ENCODE peak calls at places on chromosomes 12 and 14, in seven cellular contexts. F is mucosa of descending colon; I is OCI-LY7; N is lung; T is CD8-positive, alpha-beta T cell; U is adrenal gland; V is naive thymus-derived CD4-positive, alpha-beta T cell. B is an unnamed sample. For H3K36me3, the result is how much of the 10 kb centered on the place peaks cover.

GRCh38 chr14:103659631-103660030 is 30.6 kb downstream of the KLC1 start:
- DNase-seq in U (no peak), V (no peak), F (no peak), T (no peak), I (no peak), N (no peak), B (no peak)

GRCh38 chr12:71686658-71687025 is 760 bp downstream of the TMEM19 start:
- DNase-seq in I (peak), T (no peak), N (no peak), U (no peak), V (no peak), F (no peak), B (peak)

GRCh38 chr12:110088936-110089335 is 35.2 kb upstream of the IFT81 start:
- DNase-seq in T (no peak), F (no peak), V (no peak), N (no peak), I (no peak), U (no peak), B (no peak)

GRCh38 chr12:116609715-116610114 is 50.5 kb downstream of the MAP1LC3B2 start:
- DNase-seq in F (peak), I (peak), U (no peak), N (no peak), V (peak), T (no peak), B (no peak)

GRCh38 chr12:18345021-18345735 is 83.9 kb downstream of the PIK3C2G start:
- DNase-seq in U (peak), T (no peak), V (no peak), N (no peak), I (no peak), F (no peak), B (no peak)

GRCh38 chr12:128643106-128643651 is 180.6 kb downstream of the SLC15A4 start:
- DNase-seq in U (no peak), V (no peak), F (no peak), I (no peak), N (no peak), T (no peak), B (no peak)

GRCh38 chr12:67795235-67795634 is 146.7 kb downstream of the DYRK2 start:
- DNase-seq in I (no peak), T (no peak), V (no peak), N (no peak), U (no peak), F (peak), B (peak)

GRCh38 chr12:45623221-45623620 is 106.3 kb upstream of the ARID2 start:
- DNase-seq in F (no peak), I (no peak), U (no peak), N (no peak), V (no peak), T (no peak), B (no peak)

GRCh38 chr14:71006200-71006563 is 98.9 kb downstream of the PCNX1 start:
- DNase-seq in V (no peak), I (no peak), T (no peak), F (no peak), N (no peak), U (no peak), B (no peak)

GRCh38 chr12:40874868-40875267 is 182.6 kb downstream of the CNTN1 start:
- DNase-seq in V (no peak), U (no peak), N (no peak), I (no peak), T (no peak), F (no peak), B (no peak)

GRCh38 chr12:1205512-1206060 is 214.6 kb downstream of the ERC1 start:
- DNase-seq in U (no peak), I (peak), F (no peak), T (no peak), N (no peak), V (no peak), B (no peak)

GRCh38 chr12:32666510-32666909 is 12.6 kb upstream of the DNM1L start:
- DNase-seq in I (no peak), V (no peak), U (no peak), N (no peak), F (no peak), T (no peak), B (no peak)

GRCh38 chr14:65462411-65462810 is 49.9 kb downstream of the FUT8 start:
- DNase-seq in I (no peak), N (no peak), U (no peak), V (no peak), F (no peak), T (no peak), B (no peak)

GRCh38 chr12:96313606-96314005 is 86.6 kb downstream of the CDK17 start:
- DNase-seq in T (no peak), V (no peak), N (no peak), U (no peak), F (no peak), I (no peak), B (no peak)

GRCh38 chr14:87547536-87547935 is 445.4 kb downstream of the GALC start:
- DNase-seq in I (no peak), N (no peak), V (no peak), T (no peak), U (no peak), F (no peak), B (no peak)

GRCh38 chr14:99574099-99574880 is 29.7 kb downstream of the CCDC85C start:
- DNase-seq in T (no peak), I (no peak), N (peak), V (no peak), F (peak), U (peak), B (peak)

GRCh38 chr14:36647827-36648753 is 13.6 kb upstream of the PAX9 start:
- DNase-seq in U (no peak), N (no peak), T (no peak), F (peak), I (no peak), V (no peak), B (peak)

GRCh38 chr12:52010692-52011601 is 4.2 kb downstream of the TAMALIN start:
- DNase-seq in I (no peak), U (no peak), T (no peak), V (no peak), F (no peak), N (no peak), B (no peak)

GRCh38 chr14:104343294-104343625 is 204.9 kb downstream of the KIF26A start:
- DNase-seq in T (no peak), F (no peak), N (no peak), U (no peak), I (no peak), V (no peak), B (no peak)

GRCh38 chr12:111582133-111582747 is 16.9 kb downstream of the ATXN2 start:
- DNase-seq in V (no peak), F (no peak), N (no peak), T (peak), I (no peak), U (no peak), B (no peak)
- H3K36me3 ChIP-seq in V (under half), F (under half), N (under half), T (under half), I (under half), U (under half), B (under half)

GRCh38 chr12:122495258-122495657 is 5.5 kb downstream of the ZCCHC8 start:
- DNase-seq in F (no peak), U (no peak), T (no peak), I (no peak), N (no peak), V (no peak), B (no peak)
- H3K36me3 ChIP-seq in F (under half), U (under half), T (under half), I (half or more), N (under half), V (under half), B (under half)

DNA sequence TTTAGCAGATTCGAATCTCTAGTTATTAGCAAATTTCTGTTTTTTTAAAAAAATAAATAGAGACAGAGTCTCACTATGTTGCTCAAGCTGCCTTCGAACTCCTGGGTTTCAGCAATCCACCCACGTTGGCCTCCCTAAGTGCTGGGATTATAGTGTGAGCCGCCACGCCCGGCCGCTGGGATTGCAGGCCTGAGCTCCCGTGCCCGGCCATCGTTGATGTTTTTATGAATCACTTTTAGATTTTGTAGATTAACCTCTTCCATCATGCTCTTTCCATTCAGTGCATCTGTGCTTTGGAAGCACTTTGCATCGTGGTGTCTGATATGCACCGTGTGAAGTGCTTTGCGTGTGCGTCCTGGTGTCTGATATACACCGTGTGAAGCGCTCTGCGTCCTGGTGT is 20.9 kb downstream of the PGAM5 start:
- DNase-seq in V (no peak), T (no peak), I (no peak), N (no peak), U (no peak), F (no peak), B (no peak)
- H3K36me3 ChIP-seq in V (under half), T (under half), I (half or more), N (under half), U (half or more), F (under half), B (under half)

GRCh38 chr14:20382526-20382925 is 30.8 kb downstream of the TEP1 start:
- DNase-seq in N (no peak), I (no peak), V (no peak), F (no peak), U (no peak), T (no peak), B (no peak)
- H3K36me3 ChIP-seq in N (under half), I (under half), V (under half), F (under half), U (half or more), T (half or more), B (half or more)

GRCh38 chr12:109069307-109070231 is 17.2 kb downstream of the USP30 start:
- DNase-seq in T (no peak), V (no peak), I (no peak), F (peak), U (no peak), N (no peak), B (peak)

GRCh38 chr12:109064143-109064542 is 11.8 kb downstream of the USP30 start:
- DNase-seq in V (no peak), F (no peak), U (no peak), I (no peak), T (no peak), N (no peak), B (no peak)

GRCh38 chr12:109065154-109065852 is 12.9 kb downstream of the USP30 start:
- DNase-seq in N (no peak), T (no peak), I (no peak), V (no peak), U (no peak), F (peak), B (peak)

GRCh38 chr12:109065853-109066193 is 13.4 kb downstream of the USP30 start:
- DNase-seq in I (no peak), U (no peak), V (no peak), F (no peak), N (no peak), T (no peak), B (no peak)
- H3K36me3 ChIP-seq in I (half or more), U (under half), V (under half), F (under half), N (under half), T (under half), B (under half)

DNA sequence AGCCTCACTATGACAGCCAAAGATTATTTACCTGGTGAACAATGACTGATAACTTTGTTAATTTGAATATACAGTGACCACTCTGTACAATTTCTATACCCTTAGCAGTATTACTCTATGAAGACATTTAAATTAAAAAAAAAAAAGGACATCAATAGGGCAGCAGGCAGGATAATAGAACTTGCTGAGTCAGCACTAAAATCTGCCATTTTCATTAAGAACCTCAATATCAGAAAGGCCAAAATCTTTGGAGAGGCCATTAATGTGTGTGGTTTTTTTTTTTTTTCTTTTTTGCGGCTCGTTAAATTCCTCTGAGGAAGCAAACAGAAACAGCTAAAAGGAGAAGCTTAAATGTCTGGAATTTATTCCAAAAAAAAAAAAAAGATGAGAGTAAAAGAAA is 73.7 kb downstream of the FOXN3 start:
- DNase-seq in V (no peak), T (no peak), N (no peak), U (no peak), F (no peak), I (no peak), B (no peak)
- H3K36me3 ChIP-seq in V (under half), T (under half), N (under half), U (under half), F (under half), I (under half), B (under half)

GRCh38 chr14:81193924-81194633 is 26.7 kb downstream of the GTF2A1 start:
- DNase-seq in T (no peak), I (no peak), N (no peak), F (no peak), U (no peak), V (no peak), B (no peak)
- H3K36me3 ChIP-seq in T (under half), I (half or more), N (under half), F (under half), U (under half), V (under half), B (under half)

DNA sequence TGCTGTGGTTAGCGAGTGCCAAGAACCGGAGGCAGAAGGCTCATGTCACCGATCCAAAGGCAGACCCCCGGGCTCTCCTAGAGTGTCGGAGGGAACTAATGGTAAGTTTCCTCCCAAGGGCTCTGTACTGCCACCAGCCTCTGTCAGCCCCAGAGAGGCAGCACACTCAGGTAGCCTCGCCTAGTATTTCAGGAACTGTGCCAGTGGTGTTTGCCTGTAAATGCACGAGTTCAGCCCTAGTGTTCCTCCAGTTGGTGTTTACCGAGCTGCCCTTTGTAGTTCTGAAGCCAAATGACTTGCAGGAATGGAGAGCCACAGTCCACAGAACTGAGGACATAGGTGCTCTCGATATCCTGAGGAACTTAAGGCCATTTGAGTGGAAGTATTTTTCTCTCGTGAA is 72.6 kb downstream of the ESR2 start:
- DNase-seq in V (no peak), T (no peak), N (no peak), I (no peak), F (no peak), U (no peak), B (no peak)
- H3K36me3 ChIP-seq in V (under half), T (half or more), N (under half), I (half or more), F (under half), U (half or more), B (under half)